ENCODE peak calls at places on chromosomes 12 and 14, in six cellular contexts. C is upper lobe of right lung, M is tibial artery, L is RCC 7860, R is C1 segment of cervical spinal cord, T is GM04504. H is an unnamed sample.

GRCh38 chr12:104569348-104570173 is 112.8 kb downstream of the CHST11 start:
- DNase-seq in C (no peak), T (no peak), L (no peak), M (no peak), R (no peak), H (no peak)

GRCh38 chr12:19712041-19712440 is 272.7 kb downstream of the AEBP2 start:
- DNase-seq in M (no peak), C (no peak), T (peak), L (peak), R (no peak), H (no peak)

GRCh38 chr14:54692261-54692861 is 125.4 kb downstream of the SAMD4A start:
- DNase-seq in R (no peak), M (no peak), T (no peak), C (no peak), L (no peak), H (no peak)

GRCh38 chr12:117111386-117112267 is 12.4 kb upstream of the TESC start:
- DNase-seq in L (no peak), M (no peak), T (no peak), R (no peak), C (peak), H (no peak)

GRCh38 chr14:91245029-91245428 is 525 bp upstream of the GPR68 start:
- DNase-seq in C (no peak), L (no peak), M (no peak), R (no peak), T (no peak), H (no peak)

GRCh38 chr12:4104722-4105244 is 168.8 kb upstream of the CCND2 start:
- DNase-seq in C (no peak), M (no peak), L (no peak), R (no peak), T (no peak), H (peak)

GRCh38 chr14:22692194-22692593 is 48.0 kb upstream of the OR6J1 start:
- DNase-seq in R (no peak), T (no peak), C (no peak), M (no peak), L (no peak), H (no peak)

GRCh38 chr14:25178255-25178654 is 128.3 kb upstream of the STXBP6 start:
- DNase-seq in L (no peak), R (no peak), C (no peak), T (no peak), M (no peak), H (no peak)

GRCh38 chr14:52850520-52850919 is 59.1 kb upstream of the GNPNAT1 start:
- DNase-seq in T (no peak), M (no peak), L (no peak), C (no peak), R (no peak), H (no peak)

GRCh38 chr14:24366664-24367505 is 1.1 kb upstream of the NFATC4 start:
- DNase-seq in T (peak), L (no peak), M (peak), C (peak), R (no peak), H (peak)

GRCh38 chr12:46227616-46228015 is 41.2 kb downstream of the SLC38A1 start:
- DNase-seq in M (no peak), R (no peak), C (no peak), T (no peak), L (no peak), H (no peak)

GRCh38 chr12:84913151-84913550 is 552 bp upstream of the SLC6A15 start:
- DNase-seq in C (no peak), T (no peak), R (no peak), M (no peak), L (no peak), H (no peak)

GRCh38 chr14:20684662-20685456 is 499 bp downstream of the RNASE4 start:
- DNase-seq in R (no peak), L (peak), T (peak), M (peak), C (no peak), H (no peak)

GRCh38 chr12:31236998-31237637 is 88.8 kb downstream of the SINHCAF start:
- DNase-seq in T (no peak), L (no peak), R (no peak), C (no peak), M (no peak), H (no peak)

GRCh38 chr14:92704036-92704804 is 44.2 kb downstream of the LGMN start:
- DNase-seq in L (peak), C (no peak), M (peak), T (no peak), R (no peak), H (peak)

GRCh38 chr12:79725987-79726386 is 35.2 kb upstream of the PAWR start:
- DNase-seq in L (peak), R (no peak), C (no peak), T (peak), M (no peak), H (no peak)

GRCh38 chr12:125122668-125123067 is 57.4 kb downstream of the AACS start:
- DNase-seq in R (no peak), L (no peak), M (no peak), C (no peak), T (no peak), H (no peak)

H was measured in kidney.